ENCODE peak calls at places on chromosomes 4 and X, in seven cellular contexts. Q is effector CD4-positive, alpha-beta T cell; C is GM20000; P is aorta; J is activated CD8-positive, alpha-beta memory T cell treated with anti-CD3 and anti-CD28 coated beads for 48 hours; W is activated T-cell treated with anti-CD3 and anti-CD28 coated beads, Interleukin-2, amount 50 U/mL, for 72 hours; K is H4. G is an unnamed sample.

GRCh38 chr4:7831330-7831729 is 108.3 kb downstream of the AFAP1 start:
- DNase-seq in P (no peak), C (peak; percentile 36), K (no peak), W (peak; percentile 48), J (no peak), Q (no peak), G (no peak)

GRCh38 chr4:133865606-133866327 is 335.8 kb downstream of the PABPC4L start:
- DNase-seq in K (peak; percentile 97), W (no peak), C (no peak), J (no peak), P (no peak), Q (no peak), G (peak; percentile 13)

GRCh38 chr4:151193414-151193813 is 83.5 kb upstream of the PRSS48 start:
- DNase-seq in Q (no peak), W (no peak), K (no peak), P (no peak), J (no peak), C (no peak), G (no peak)

GRCh38 chrX:119343856-119344255 is 55.3 kb upstream of the SLC25A43 start:
- DNase-seq in C (no peak), J (no peak), W (no peak), K (no peak), P (no peak), Q (no peak), G (no peak)

GRCh38 chr4:125951275-125951887 is 636.6 kb downstream of the FAT4 start:
- DNase-seq in P (no peak), C (no peak), J (no peak), K (no peak), W (no peak), Q (no peak), G (no peak)

GRCh38 chr4:66182651-66183050 is 512.4 kb upstream of the EPHA5 start:
- DNase-seq in C (no peak), Q (no peak), W (no peak), K (no peak), J (no peak), P (no peak), G (no peak)

GRCh38 chr4:114535725-114536124 is 62.9 kb upstream of the UGT8 start:
- DNase-seq in W (no peak), P (no peak), Q (no peak), J (no peak), K (no peak), C (no peak), G (no peak)

GRCh38 chr4:42397635-42398447 is 553 bp downstream of the SHISA3 start:
- DNase-seq in Q (no peak), W (peak; percentile 29), K (no peak), C (peak; percentile 51), J (no peak), P (no peak), G (peak; percentile 68)

GRCh38 chr4:111961806-111962205 is 183.4 kb upstream of the FAM241A start:
- DNase-seq in J (no peak), K (no peak), Q (no peak), C (no peak), W (no peak), P (no peak), G (no peak)

GRCh38 chrX:148567229-148567628 is 66.8 kb downstream of the AFF2 start:
- DNase-seq in P (no peak), J (no peak), Q (no peak), W (no peak), C (no peak), K (peak; percentile 62), G (peak; percentile 0)

GRCh38 chr4:7155611-7156071 is 36.7 kb upstream of the SORCS2 start:
- DNase-seq in W (no peak), K (no peak), C (no peak), J (no peak), Q (no peak), P (no peak), G (no peak)

GRCh38 chr4:13906727-13907126 is 279.2 kb upstream of the BOD1L1 start:
- DNase-seq in J (no peak), W (no peak), P (no peak), Q (no peak), K (no peak), C (no peak), G (no peak)

GRCh38 chr4:46994007-46994405 is 625 bp upstream of the GABRA4 start:
- DNase-seq in Q (no peak), W (no peak), P (no peak), J (no peak), C (peak; percentile 32), K (no peak), G (no peak)

GRCh38 chr4:6595897-6596537 is 21.0 kb downstream of the MAN2B2 start:
- DNase-seq in P (no peak), J (no peak), W (no peak), K (no peak), Q (no peak), C (no peak), G (no peak)

GRCh38 chrX:74389016-74389415 is 32.3 kb upstream of the SLC16A2 start:
- DNase-seq in P (no peak), Q (no peak), J (no peak), W (no peak), C (no peak), K (no peak), G (no peak)

GRCh38 chr4:151744614-151745013 is 16.2 kb downstream of the GATB start:
- DNase-seq in K (peak; percentile 95), W (no peak), Q (no peak), J (no peak), C (peak; percentile 27), P (no peak), G (no peak)

GRCh38 chr4:12943069-12943468 is 541.1 kb downstream of the RAB28 start:
- DNase-seq in Q (no peak), C (no peak), J (no peak), W (no peak), P (no peak), K (no peak), G (no peak)

G was measured in T1000.